ENCODE peak calls at places on chromosomes 5 and 9, in five cellular contexts. Z is sigmoid colon, B is endothelial cell of umbilical vein, D is suprapubic skin, X is transverse colon. U is an unnamed sample. For H3K9me3, the result is how much of the 10 kb centered on the place peaks cover.

GRCh38 chr9:128122809-128123175 is 4.7 kb downstream of the PTGES2 start:
- DNase-seq in Z (no peak), B (no peak), D (peak), X (no peak), U (no peak)

GRCh38 chr5:134435525-134435924 is 23.8 kb upstream of the CDKN2AIPNL start:
- DNase-seq in Z (no peak), B (no peak), D (no peak), X (no peak), U (no peak)

GRCh38 chr9:101311759-101312420 is 72.9 kb downstream of the BAAT start:
- DNase-seq in Z (no peak), B (peak), D (no peak), X (no peak), U (no peak)

GRCh38 chr9:23820731-23821399 is 5.2 kb downstream of the ELAVL2 start:
- DNase-seq in Z (no peak), B (no peak), D (no peak), X (no peak), U (no peak)

GRCh38 chr9:16496908-16497307 is 373.6 kb downstream of the BNC2 start:
- DNase-seq in Z (no peak), B (no peak), D (no peak), X (no peak), U (no peak)

GRCh38 chr5:179805070-179805528 is 1.6 kb downstream of the MGAT4B start:
- DNase-seq in Z (peak), B (no peak), D (peak), X (peak), U (peak)

GRCh38 chr9:129783516-129784361 is 19.2 kb upstream of the TOR1B start:
- DNase-seq in Z (peak), B (peak), D (peak), X (peak), U (no peak)

GRCh38 chr9:110659891-110660541 is 8.6 kb upstream of the MUSK start:
- DNase-seq in Z (no peak), B (peak), D (no peak), X (no peak), U (no peak)

GRCh38 chr9:124465736-124466135 is 15.5 kb downstream of the ADGRD2 start:
- DNase-seq in Z (no peak), B (no peak), D (no peak), X (no peak), U (no peak)

GRCh38 chr9:89882876-89883275 is 278.1 kb downstream of the GADD45G start:
- DNase-seq in Z (peak), B (no peak), D (peak), X (no peak), U (no peak)

GRCh38 chr9:81083062-81083461 is 606.3 kb downstream of the TLE1 start:
- DNase-seq in Z (peak), B (no peak), D (no peak), X (no peak), U (no peak)

GRCh38 chr9:7177383-7177782 is 419.6 kb downstream of the KDM4C start:
- DNase-seq in Z (no peak), B (no peak), D (no peak), X (no peak), U (no peak)

GRCh38 chr9:89463986-89464901 is 33.7 kb downstream of the SEMA4D start:
- DNase-seq in Z (peak), B (no peak), D (no peak), X (peak), U (no peak)

GRCh38 chr5:163916856-163917255 is 411.4 kb downstream of the MAT2B start:
- DNase-seq in Z (no peak), B (no peak), D (no peak), X (no peak), U (no peak)

GRCh38 chr5:150628936-150629485 is 11.4 kb upstream of the SYNPO start:
- DNase-seq in Z (no peak), B (no peak), D (no peak), X (no peak), U (no peak)

GRCh38 chr9:137055385-137056364 is 1.8 kb upstream of the ENTPD2 start:
- DNase-seq in Z (peak), B (no peak), D (no peak), X (peak), U (no peak)

GRCh38 chr9:15158019-15158418 is 149.0 kb downstream of the TTC39B start:
- DNase-seq in Z (no peak), B (no peak), D (no peak), X (no peak), U (no peak)

GRCh38 chr5:125140855-125141254 is 394.4 kb upstream of the ZNF608 start:
- DNase-seq in Z (no peak), B (peak), D (no peak), X (no peak), U (no peak)

GRCh38 chr5:10760976-10761841 is at the start of gene DAP:
- DNase-seq in Z (peak), B (peak), D (peak), X (peak), U (no peak)

GRCh38 chr9:89600831-89601230 is 4.0 kb upstream of the GADD45G start:
- DNase-seq in Z (peak), B (no peak), D (no peak), X (no peak), U (no peak)

GRCh38 chr5:180969406-180969805 is 19.2 kb upstream of the BTNL3 start:
- DNase-seq in Z (no peak), B (no peak), D (no peak), X (no peak), U (no peak)

GRCh38 chr9:101376117-101376866 is 8.5 kb downstream of the BAAT start:
- DNase-seq in Z (no peak), B (no peak), D (no peak), X (no peak), U (no peak)

GRCh38 chr9:98833090-98833956 is 25.9 kb downstream of the GALNT12 start:
- DNase-seq in Z (no peak), B (no peak), D (no peak), X (no peak), U (no peak)

GRCh38 chr5:73754254-73754653 is 128.3 kb downstream of the ARHGEF28 start:
- DNase-seq in Z (no peak), B (no peak), D (no peak), X (no peak), U (no peak)

DNA sequence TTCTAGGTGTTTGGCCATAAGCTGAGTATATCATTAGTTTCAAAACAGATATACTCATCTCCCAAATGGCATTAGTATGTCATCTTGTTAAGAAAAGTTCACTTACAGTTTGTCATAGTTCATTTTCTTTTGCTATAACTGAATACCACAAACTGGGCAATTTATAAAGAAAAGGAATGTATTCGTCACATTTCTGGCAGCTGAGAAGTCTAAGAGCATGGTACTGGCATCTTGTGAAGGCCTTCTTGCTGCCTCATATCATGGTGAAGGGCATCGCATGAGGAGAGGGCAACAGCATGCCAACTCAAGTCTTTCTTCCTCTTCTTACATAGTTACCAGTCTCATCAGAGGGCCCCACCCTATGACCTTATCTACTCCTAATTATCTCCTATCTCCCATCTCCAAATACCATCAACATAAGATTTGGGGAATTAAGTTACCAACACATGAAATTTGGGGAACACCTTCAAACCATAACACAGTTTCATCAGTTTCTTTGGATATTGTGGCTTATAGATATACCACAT is 20.4 kb upstream of the ITGA1 start:
- DNase-seq in Z (no peak), B (no peak), D (no peak), X (no peak), U (no peak)
- H3K9me3 ChIP-seq in Z (under half), B (under half), D (under half), X (under half), U (under half)

GRCh38 chr5:14211818-14212799 is 69.0 kb downstream of the TRIO start:
- DNase-seq in Z (no peak), B (no peak), D (no peak), X (peak), U (no peak)
- H3K4me3 ChIP-seq in Z (no peak), B (no peak), D (no peak), X (no peak), U (no peak)

GRCh38 chr5:170305646-170306025 is 8.1 kb upstream of the LCP2 start:
- DNase-seq in Z (no peak), B (no peak), D (no peak), X (no peak), U (no peak)
- TF ChIP-seq POLR2AphosphoS5 in Z (no peak), B (no peak), D (no peak), X (no peak), U (no peak)

DNA sequence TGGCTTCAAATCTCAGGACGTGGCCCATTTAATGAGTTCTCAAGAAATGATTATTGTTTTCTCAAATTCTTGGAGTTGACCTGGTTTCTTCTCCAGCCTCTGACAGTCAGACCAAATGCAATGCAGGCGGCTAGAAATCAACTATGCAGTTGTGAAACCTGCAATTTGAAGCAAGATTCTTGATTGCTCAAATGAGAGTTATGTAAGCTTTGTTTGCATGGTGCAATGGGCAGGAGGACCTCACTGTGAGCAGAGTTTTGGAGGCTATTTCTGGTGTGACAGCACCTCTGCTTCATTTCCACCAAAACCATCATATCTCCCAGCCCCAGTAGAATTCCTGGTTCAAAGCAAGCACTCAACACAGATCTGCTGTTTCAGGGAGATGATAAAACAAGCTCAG is 500.0 kb upstream of the KLF4 start:
- DNase-seq in Z (peak), B (no peak), D (no peak), X (no peak), U (no peak)
- H3K9me3 ChIP-seq in Z (under half), B (under half), D (under half), X (under half), U (under half)

GRCh38 chr9:134335095-134335489 is 8.8 kb downstream of the RXRA start:
- DNase-seq in Z (no peak), B (no peak), D (no peak), X (no peak), U (no peak)
- H3K4me3 ChIP-seq in Z (no peak), B (no peak), D (no peak), X (no peak), U (no peak)

DNA sequence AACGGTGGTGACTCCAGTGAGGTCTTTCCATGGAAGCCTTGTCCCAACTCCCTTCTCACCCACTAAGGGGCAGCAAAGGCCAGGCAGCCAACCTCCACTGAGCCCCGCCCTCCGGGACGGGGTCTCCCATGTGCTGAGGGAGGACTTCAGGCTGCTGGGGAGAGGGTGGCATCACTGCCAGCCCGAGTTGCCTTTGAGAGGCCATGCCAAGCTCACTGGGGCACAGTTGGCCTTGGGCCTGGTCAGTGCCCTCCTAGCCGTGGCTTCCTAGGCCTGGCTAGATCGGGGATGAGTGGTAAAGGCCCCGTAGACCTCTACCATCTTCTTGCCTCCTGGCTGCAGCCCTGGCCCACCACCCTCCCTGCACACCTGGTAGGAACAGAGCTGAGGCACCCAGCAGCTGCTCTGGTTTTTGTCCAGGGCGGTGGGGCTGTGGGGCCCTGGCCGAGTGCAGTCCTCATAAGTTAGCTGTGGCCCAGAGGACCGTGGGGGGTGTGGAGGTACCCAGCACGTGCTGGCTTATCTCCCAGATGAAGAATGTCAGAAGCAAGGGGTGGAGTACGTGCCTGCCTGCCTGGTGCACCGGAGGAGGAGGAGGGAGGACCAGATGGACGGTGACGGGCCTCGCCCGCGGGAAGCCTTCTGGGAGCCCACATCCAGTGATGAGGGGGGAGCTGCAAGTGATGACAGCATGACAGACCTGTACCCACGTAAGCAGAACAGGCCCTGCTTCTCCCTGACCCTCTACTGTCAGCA is 3.2 kb downstream of the SURF2 start:
- DNase-seq in Z (no peak), B (no peak), D (peak), X (no peak), U (no peak)
- TF ChIP-seq POLR2AphosphoS5 in Z (no peak), B (no peak), D (no peak), X (no peak), U (no peak)

GRCh38 chr5:157651623-157652376 is 438 bp downstream of the SOX30 start:
- DNase-seq in Z (peak), B (peak), D (no peak), X (peak), U (no peak)
- H3K9me3 ChIP-seq in Z (under half), B (under half), D (under half), X (under half), U (under half)

GRCh38 chr5:71832812-71833456 is 113.9 kb downstream of the CARTPT start:
- DNase-seq in Z (no peak), B (no peak), D (no peak), X (no peak), U (no peak)

GRCh38 chr5:71838286-71838685 is 119.2 kb downstream of the CARTPT start:
- DNase-seq in Z (no peak), B (no peak), D (no peak), X (no peak), U (no peak)

GRCh38 chr5:71834575-71834974 is 115.5 kb downstream of the CARTPT start:
- DNase-seq in Z (no peak), B (peak), D (no peak), X (no peak), U (no peak)

GRCh38 chr5:71836547-71837112 is 117.6 kb downstream of the CARTPT start:
- DNase-seq in Z (no peak), B (no peak), D (no peak), X (no peak), U (no peak)

GRCh38 chr5:71836084-71836483 is 117.0 kb downstream of the CARTPT start:
- DNase-seq in Z (no peak), B (peak), D (no peak), X (no peak), U (no peak)
- H3K4me3 ChIP-seq in Z (no peak), B (no peak), D (no peak), X (no peak), U (no peak)